ENCODE peak calls at places on chromosomes 5 and 9, in five cellular contexts. E is Peyer's patch, F is gastrocnemius medialis, M is mammary epithelial cell, D is lower lobe of right lung. B is an unnamed sample.

GRCh38 chr5:142472306-142472951 is 147.6 kb upstream of the SPRY4 start:
- DNase-seq in E (peak; percentile 49), F (no peak), M (peak; percentile 85), D (no peak), B (peak; percentile 92)

GRCh38 chr9:5626727-5627634 is 1.9 kb upstream of the RIC1 start:
- DNase-seq in E (no peak), F (peak; percentile 85), M (peak; percentile 64), D (no peak), B (peak; percentile 23)

GRCh38 chr9:25678147-25678666 is at the start of gene TUSC1:
- DNase-seq in E (peak; percentile 85), F (peak; percentile 57), M (peak; percentile 80), D (peak; percentile 86), B (peak; percentile 80)

GRCh38 chr5:170860415-170860814 is 1.4 kb upstream of the RANBP17 start:
- DNase-seq in E (no peak), F (no peak), M (no peak), D (no peak), B (no peak)

GRCh38 chr9:131398204-131398603 is 4.3 kb downstream of the PRRC2B start:
- DNase-seq in E (peak; percentile 89), F (peak; percentile 82), M (peak; percentile 68), D (peak; percentile 59), B (no peak)

GRCh38 chr5:150647275-150648251 is 7.1 kb downstream of the SYNPO start:
- DNase-seq in E (no peak), F (peak; percentile 94), M (no peak), D (peak; percentile 76), B (no peak)

GRCh38 chr5:69292349-69292748 is 40.3 kb downstream of the CCDC125 start:
- DNase-seq in E (no peak), F (no peak), M (no peak), D (no peak), B (no peak)

GRCh38 chr5:8676731-8677130 is 807.8 kb downstream of the MTRR start:
- DNase-seq in E (no peak), F (no peak), M (no peak), D (no peak), B (no peak)

GRCh38 chr5:180648658-180649296 is 623 bp downstream of the FLT4 start:
- DNase-seq in E (peak; percentile 40), F (no peak), M (no peak), D (no peak), B (no peak)

GRCh38 chr5:125006011-125006685 is 259.7 kb upstream of the ZNF608 start:
- DNase-seq in E (no peak), F (no peak), M (no peak), D (no peak), B (no peak)

GRCh38 chr5:125011014-125011413 is 264.6 kb upstream of the ZNF608 start:
- DNase-seq in E (no peak), F (no peak), M (no peak), D (no peak), B (no peak)

GRCh38 chr5:125011982-125012381 is 265.5 kb upstream of the ZNF608 start:
- DNase-seq in E (no peak), F (no peak), M (no peak), D (no peak), B (no peak)

GRCh38 chr5:125012727-125013451 is 266.4 kb upstream of the ZNF608 start:
- DNase-seq in E (no peak), F (no peak), M (peak; percentile 11), D (no peak), B (peak; percentile 38)

DNA sequence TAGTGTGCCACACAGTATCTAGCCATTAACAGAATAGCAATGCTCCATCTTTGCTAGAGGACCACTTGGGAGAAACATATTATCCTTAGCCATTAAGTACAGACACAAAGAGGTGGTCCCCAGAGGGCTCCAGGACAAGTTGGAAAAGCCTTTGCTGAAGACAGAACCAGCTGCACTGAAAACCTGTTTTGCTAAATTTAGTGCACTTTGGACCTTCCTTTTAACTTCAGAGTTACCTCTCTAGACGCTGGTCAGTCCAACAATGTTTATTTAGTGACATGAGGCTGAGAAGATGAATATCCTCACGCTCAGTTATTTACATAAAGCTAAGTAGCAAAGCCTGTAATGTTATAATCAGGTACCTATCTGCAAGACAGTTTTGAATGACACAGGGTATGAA is 265.0 kb upstream of the ZNF608 start:
- DNase-seq in E (no peak), F (no peak), M (no peak), D (no peak), B (no peak)
- H3K4me1 ChIP-seq in E (no peaks in the 10 kb centered on the region), F (no peaks in the 10 kb centered on the region), M (peaks cover 6% of the 10 kb centered on the region), D (no peaks in the 10 kb centered on the region), B (peaks cover 12% of the 10 kb centered on the region)

GRCh38 chr5:175124821-175125220 is 319.2 kb downstream of the DRD1 start:
- DNase-seq in E (no peak), F (no peak), M (no peak), D (no peak), B (no peak)

GRCh38 chr5:175118700-175119309 is 325.2 kb downstream of the DRD1 start:
- DNase-seq in E (no peak), F (no peak), M (no peak), D (no peak), B (no peak)

GRCh38 chr5:175120412-175120811 is 323.6 kb downstream of the DRD1 start:
- DNase-seq in E (no peak), F (no peak), M (no peak), D (no peak), B (no peak)

GRCh38 chr5:175124251-175124813 is 319.6 kb downstream of the DRD1 start:
- DNase-seq in E (no peak), F (no peak), M (no peak), D (no peak), B (no peak)

GRCh38 chr5:175123542-175123941 is 320.4 kb downstream of the DRD1 start:
- DNase-seq in E (no peak), F (no peak), M (no peak), D (no peak), B (no peak)
- H3K27ac ChIP-seq in E (no peak overlapping the region), F (no peak overlapping the region), M (no peak overlapping the region), D (no peak overlapping the region), B (no peak overlapping the region)

GRCh38 chr5:119333421-119333851 is 22.4 kb upstream of the TNFAIP8 start:
- DNase-seq in E (no peak), F (no peak), M (peak; percentile 38), D (no peak), B (peak; percentile 91)

GRCh38 chr5:119338326-119338957 is 17.4 kb upstream of the TNFAIP8 start:
- DNase-seq in E (no peak), F (no peak), M (no peak), D (no peak), B (no peak)

GRCh38 chr5:119336846-119337564 is 18.8 kb upstream of the TNFAIP8 start:
- DNase-seq in E (no peak), F (no peak), M (no peak), D (no peak), B (no peak)

GRCh38 chr5:119335261-119335677 is 20.6 kb upstream of the TNFAIP8 start:
- DNase-seq in E (no peak), F (no peak), M (no peak), D (no peak), B (no peak)

GRCh38 chr5:119336262-119336661 is 19.6 kb upstream of the TNFAIP8 start:
- DNase-seq in E (no peak), F (no peak), M (no peak), D (no peak), B (no peak)
- H3K4me1 ChIP-seq in E (no peaks in the 10 kb centered on the region), F (peaks cover 6% of the 10 kb centered on the region), M (peaks cover 38% of the 10 kb centered on the region), D (peaks cover 32% of the 10 kb centered on the region), B (peaks cover 26% of the 10 kb centered on the region)

GRCh38 chr5:140567871-140568270 is 3.2 kb downstream of the SLC35A4 start:
- DNase-seq in E (peak; percentile 43), F (no peak), M (no peak), D (no peak), B (no peak)
- H3K27ac ChIP-seq in E (no peak overlapping the region), F (peak overlapping the region; percentile 99), M (no peak overlapping the region), D (peak overlapping the region; percentile 72), B (no peak overlapping the region)

GRCh38 chr9:128275198-128276007 is at the start of gene GOLGA2:
- DNase-seq in E (no peak), F (no peak), M (no peak), D (peak; percentile 58), B (no peak)
- H3K4me1 ChIP-seq in E (no peaks in the 10 kb centered on the region), F (peaks cover 29% of the 10 kb centered on the region), M (peaks cover 29% of the 10 kb centered on the region), D (peaks cover 45% of the 10 kb centered on the region), B (peaks cover 18% of the 10 kb centered on the region)

DNA sequence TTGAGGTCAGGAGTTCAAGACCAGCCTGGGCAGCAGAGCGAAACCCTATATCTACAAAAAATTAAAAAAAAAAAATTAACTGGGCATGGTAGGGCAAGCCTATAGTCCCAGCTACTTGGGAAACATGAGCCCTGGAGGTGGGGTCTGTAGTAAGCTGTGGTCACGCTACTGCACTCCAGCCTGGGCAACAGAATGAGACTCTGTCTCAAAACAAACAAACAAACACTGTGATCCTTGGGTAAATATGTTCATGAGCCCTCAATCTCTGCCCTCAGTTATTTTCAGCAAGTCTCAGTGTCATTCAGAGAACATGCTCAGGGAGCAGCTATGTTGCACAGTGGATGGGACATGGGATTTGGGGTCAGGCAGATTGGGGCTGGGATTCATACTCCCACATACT is 76.2 kb downstream of the PTTG1 start:
- DNase-seq in E (no peak), F (no peak), M (no peak), D (no peak), B (no peak)
- H3K27ac ChIP-seq in E (no peak overlapping the region), F (no peak overlapping the region), M (no peak overlapping the region), D (no peak overlapping the region), B (no peak overlapping the region)

GRCh38 chr5:110903966-110904365 is 165.2 kb downstream of the SLC25A46 start:
- DNase-seq in E (no peak), F (no peak), M (no peak), D (no peak), B (no peak)

GRCh38 chr5:110896901-110897300 is 158.1 kb downstream of the SLC25A46 start:
- DNase-seq in E (no peak), F (no peak), M (peak; percentile 35), D (no peak), B (no peak)

GRCh38 chr5:110899566-110900412 is 161.0 kb downstream of the SLC25A46 start:
- DNase-seq in E (no peak), F (no peak), M (peak; percentile 65), D (no peak), B (peak; percentile 79)

DNA sequence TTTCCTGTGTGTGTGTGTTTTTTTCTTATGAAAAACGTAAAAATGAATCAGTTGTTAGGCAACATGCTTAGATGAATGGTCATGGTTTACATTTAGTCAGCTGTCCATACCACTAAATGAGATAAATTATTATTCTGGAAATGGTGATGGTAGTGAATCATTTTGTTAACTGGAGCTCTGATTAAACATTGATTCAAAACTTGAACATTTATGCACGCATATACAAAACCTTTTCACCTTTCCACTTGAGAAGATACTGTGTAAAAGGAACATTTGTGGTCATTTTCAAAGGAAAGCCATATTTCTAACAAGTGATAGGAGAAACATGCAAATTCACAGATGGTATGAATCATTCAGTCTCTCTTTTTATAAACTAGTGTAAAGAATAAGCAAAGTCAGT is 162.0 kb downstream of the SLC25A46 start:
- DNase-seq in E (no peak), F (no peak), M (peak; percentile 92), D (no peak), B (peak; percentile 96)
- H3K4me1 ChIP-seq in E (no peaks in the 10 kb centered on the region), F (no peaks in the 10 kb centered on the region), M (peaks cover 19% of the 10 kb centered on the region), D (no peaks in the 10 kb centered on the region), B (peaks cover 24% of the 10 kb centered on the region)

B was measured in foreskin keratinocyte.